ENCODE peak calls at places on chromosomes 4 and X, in four cellular contexts. H is left ventricle myocardium inferior; B is CD8-positive, alpha-beta memory T cell; J is H9. U is an unnamed sample.

GRCh38 chr4:112968456-112969159 is 80.8 kb upstream of the ANK2 start:
- DNase-seq in H (no peak), B (no peak), J (no peak), U (no peak)

GRCh38 chr4:112231779-112232713 is at the start of gene AP1AR:
- DNase-seq in H (peak; percentile 84), B (peak; percentile 80), J (peak; percentile 89), U (peak; percentile 37)

GRCh38 chr4:12588572-12588971 is 895.6 kb downstream of the RAB28 start:
- DNase-seq in H (no peak), B (no peak), J (no peak), U (no peak)

GRCh38 chrX:3518870-3519269 is 172.4 kb upstream of the MXRA5 start:
- DNase-seq in H (peak; percentile 15), B (no peak), J (peak; percentile 30), U (no peak)

GRCh38 chr4:183517781-183518180 is 12.9 kb downstream of the ING2 start:
- DNase-seq in H (no peak), B (no peak), J (no peak), U (no peak)

GRCh38 chr4:95850161-95850560 is 10.3 kb downstream of the PDHA2 start:
- DNase-seq in H (no peak), B (no peak), J (no peak), U (no peak)

GRCh38 chr4:121421594-121421993 is 40.8 kb upstream of the QRFPR start:
- DNase-seq in H (no peak), B (no peak), J (no peak), U (no peak)

GRCh38 chrX:20309796-20310195 is 43.1 kb upstream of the RPS6KA3 start:
- DNase-seq in H (no peak), B (no peak), J (no peak), U (no peak)

GRCh38 chrX:38929966-38930421 is 128.7 kb downstream of the MID1IP1 start:
- DNase-seq in H (no peak), B (no peak), J (no peak), U (no peak)

GRCh38 chrX:19799319-19800182 is 87.8 kb downstream of the SH3KBP1 start:
- DNase-seq in H (no peak), B (peak; percentile 63), J (no peak), U (no peak)

GRCh38 chrX:153878969-153879653 is 6.9 kb downstream of the L1CAM start:
- DNase-seq in H (no peak), B (no peak), J (peak; percentile 61), U (no peak)

GRCh38 chr4:77120888-77121508 is 36.0 kb upstream of the CCNG2 start:
- DNase-seq in H (no peak), B (no peak), J (peak; percentile 31), U (no peak)

GRCh38 chr4:53128959-53129358 is 236.9 kb downstream of the SCFD2 start:
- DNase-seq in H (peak; percentile 48), B (no peak), J (no peak), U (no peak)

GRCh38 chr4:88360791-88361190 is 17.9 kb upstream of the HERC6 start:
- DNase-seq in H (no peak), B (no peak), J (no peak), U (no peak)

GRCh38 chrX:38811515-38812239 is 10.4 kb downstream of the MID1IP1 start:
- DNase-seq in H (no peak), B (peak; percentile 42), J (no peak), U (no peak)

GRCh38 chr4:168484626-168485025 is 4.3 kb upstream of the DDX60L start:
- DNase-seq in H (no peak), B (no peak), J (no peak), U (no peak)

GRCh38 chrX:115952417-115953092 is 218.0 kb upstream of the AGTR2 start:
- DNase-seq in H (no peak), B (no peak), J (peak; percentile 42), U (no peak)
- H3K9me3 ChIP-seq in H (no peaks in the 10 kb centered on the region), B (no peaks in the 10 kb centered on the region), J (no peaks in the 10 kb centered on the region), U (no peaks in the 10 kb centered on the region)

DNA sequence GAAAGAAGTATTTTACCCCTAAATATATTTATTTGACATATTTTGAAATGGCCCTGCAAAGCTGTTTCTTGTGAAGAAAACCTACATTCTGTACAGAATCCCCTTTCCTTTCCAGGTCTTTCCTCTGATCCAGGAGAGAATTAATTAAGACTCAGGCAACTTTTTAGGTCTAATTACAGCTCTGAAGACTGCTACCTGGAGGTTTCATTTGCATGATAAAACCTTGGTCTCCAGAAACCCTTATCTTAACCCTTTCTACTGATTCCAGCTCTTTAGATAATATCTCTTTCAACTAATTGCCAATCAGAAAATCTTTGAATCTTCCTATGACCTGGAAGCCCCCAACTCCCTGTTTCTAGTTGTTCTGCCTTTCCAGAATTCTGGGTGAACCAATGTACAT is 224.0 kb downstream of the FAM47A start:
- DNase-seq in H (no peak), B (no peak), J (no peak), U (no peak)
- H3K4me1 ChIP-seq in H (no peaks in the 10 kb centered on the region), B (no peaks in the 10 kb centered on the region), J (no peaks in the 10 kb centered on the region), U (peaks cover 2% of the 10 kb centered on the region)

GRCh38 chr4:55071951-55072350 is 53.4 kb downstream of the KDR start:
- DNase-seq in H (no peak), B (no peak), J (no peak), U (no peak)

GRCh38 chr4:55075823-55076418 is 49.5 kb downstream of the KDR start:
- DNase-seq in H (no peak), B (no peak), J (no peak), U (no peak)

GRCh38 chr4:55077577-55077976 is 47.8 kb downstream of the KDR start:
- DNase-seq in H (no peak), B (no peak), J (no peak), U (no peak)

GRCh38 chr4:55074386-55074785 is 51.0 kb downstream of the KDR start:
- DNase-seq in H (no peak), B (no peak), J (no peak), U (no peak)

GRCh38 chr4:55075376-55075775 is 50.0 kb downstream of the KDR start:
- DNase-seq in H (no peak), B (no peak), J (no peak), U (no peak)
- H3K27ac ChIP-seq in H (no peak overlapping the region), B (no peak overlapping the region), J (no peak overlapping the region), U (no peak overlapping the region)

DNA sequence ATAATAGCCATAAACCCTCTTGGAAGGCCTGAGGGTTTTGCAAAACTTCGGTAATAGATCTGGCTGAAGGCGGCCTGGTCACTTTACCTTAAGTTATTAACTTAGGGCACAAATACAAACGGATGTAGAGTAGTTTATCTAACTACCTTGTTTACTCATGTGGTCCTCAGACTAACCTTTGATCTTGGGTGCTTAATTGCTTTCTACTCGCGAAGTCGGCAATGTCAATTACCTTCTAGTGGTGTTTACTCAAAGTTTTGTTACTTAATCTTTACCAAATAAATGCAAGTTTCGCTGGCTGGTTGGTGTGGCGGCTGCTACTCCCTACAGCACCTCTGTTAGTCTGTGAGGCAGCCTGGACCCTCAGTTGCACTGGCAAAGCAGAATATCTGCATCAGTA is 8.9 kb upstream of the ZNF141 start:
- DNase-seq in H (no peak), B (no peak), J (no peak), U (no peak)
- H3K9me3 ChIP-seq in H (peaks cover 17% of the 10 kb centered on the region), B (no peaks in the 10 kb centered on the region), J (no peaks in the 10 kb centered on the region), U (no peaks in the 10 kb centered on the region)

GRCh38 chrX:13283512-13283911 is 36.3 kb downstream of the ATXN3L start:
- DNase-seq in H (no peak), B (no peak), J (peak; percentile 64), U (no peak)
- H3K4me1 ChIP-seq in H (no peaks in the 10 kb centered on the region), B (no peaks in the 10 kb centered on the region), J (peaks cover 2% of the 10 kb centered on the region), U (no peaks in the 10 kb centered on the region)

DNA sequence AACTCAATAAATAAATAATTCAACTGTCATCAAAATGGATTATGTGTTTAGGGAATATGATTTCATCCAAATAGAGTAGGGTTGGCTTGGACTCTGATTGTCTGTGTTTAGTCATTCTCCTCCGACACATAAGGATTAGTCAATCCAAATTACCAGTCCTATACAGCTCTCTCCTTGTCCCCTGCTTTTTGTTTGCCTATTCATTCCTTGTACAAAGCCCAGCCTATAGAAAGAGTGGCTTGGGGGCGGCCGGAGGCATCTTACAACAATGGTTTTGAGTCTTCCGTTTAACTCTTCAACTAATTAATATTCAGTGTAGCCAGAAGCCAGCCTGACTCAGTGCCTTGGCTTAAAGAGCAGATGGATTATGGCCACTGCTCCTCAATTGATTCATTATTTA is 796.7 kb upstream of the POU3F4 start:
- DNase-seq in H (no peak), B (no peak), J (no peak), U (no peak)
- H3K27ac ChIP-seq in H (no peak overlapping the region), B (no peak overlapping the region), J (no peak overlapping the region), U (no peak overlapping the region)

DNA sequence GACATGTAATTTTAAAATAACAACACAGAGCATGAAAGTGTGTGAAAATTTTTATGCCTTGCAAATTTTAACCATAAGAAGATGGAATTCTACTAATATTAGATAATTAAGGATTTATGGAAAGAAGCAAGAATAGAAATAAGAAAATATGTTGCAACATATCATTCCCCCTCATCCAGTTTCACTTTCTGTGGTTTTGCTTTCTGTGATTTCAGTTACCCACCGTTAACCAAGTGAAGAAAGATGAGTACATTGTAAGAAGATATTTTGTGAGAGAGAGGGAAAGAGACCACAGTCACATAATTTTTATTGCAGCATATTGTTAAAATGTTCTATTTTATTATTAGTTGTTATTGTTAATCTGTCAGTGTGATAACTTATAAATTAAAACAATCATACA is 77.9 kb downstream of the ADAM29 start:
- DNase-seq in H (no peak), B (no peak), J (no peak), U (no peak)
- H3K9me3 ChIP-seq in H (peaks cover 15% of the 10 kb centered on the region), B (no peaks in the 10 kb centered on the region), J (no peaks in the 10 kb centered on the region), U (no peaks in the 10 kb centered on the region)

GRCh38 chr4:143381171-143382118 is 44.8 kb downstream of the GAB1 start:
- DNase-seq in H (peak; percentile 89), B (no peak), J (no peak), U (no peak)

GRCh38 chr4:143375326-143376073 is 38.8 kb downstream of the GAB1 start:
- DNase-seq in H (peak; percentile 30), B (no peak), J (peak; percentile 50), U (no peak)

GRCh38 chr4:143380651-143381050 is 44.0 kb downstream of the GAB1 start:
- DNase-seq in H (no peak), B (no peak), J (no peak), U (no peak)

GRCh38 chr4:143374771-143375170 is 38.1 kb downstream of the GAB1 start:
- DNase-seq in H (no peak), B (no peak), J (no peak), U (no peak)

DNA sequence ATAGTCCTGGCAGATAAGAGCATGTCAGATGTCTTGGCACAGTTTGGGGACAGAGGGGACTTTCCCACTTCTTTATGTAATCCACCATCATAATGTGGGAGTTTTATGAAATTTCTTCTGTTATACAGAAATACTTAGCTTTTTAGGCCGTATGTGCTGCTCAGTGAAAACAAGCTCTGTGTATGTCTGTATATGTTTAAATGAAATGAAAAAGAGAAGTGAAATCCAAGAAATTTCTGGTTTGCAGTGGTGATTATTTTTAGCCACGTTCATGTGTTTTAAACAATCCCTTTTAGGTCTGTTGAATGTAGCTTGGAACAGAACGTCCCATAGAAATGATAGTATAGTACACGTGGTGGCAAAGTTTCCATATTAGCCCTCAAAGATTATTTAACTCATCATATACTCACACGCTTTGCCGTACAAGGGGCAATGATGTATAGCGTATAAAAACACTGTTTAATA is 41.0 kb downstream of the GAB1 start:
- DNase-seq in H (no peak), B (no peak), J (no peak), U (no peak)
- H3K4me1 ChIP-seq in H (peaks cover 100% of the 10 kb centered on the region), B (no peaks in the 10 kb centered on the region), J (peaks cover 8% of the 10 kb centered on the region), U (peaks cover 6% of the 10 kb centered on the region)

GRCh38 chr4:40586034-40586433 is 43.6 kb downstream of the RBM47 start:
- DNase-seq in H (no peak), B (no peak), J (no peak), U (no peak)
- H3K27ac ChIP-seq in H (no peak overlapping the region), B (no peak overlapping the region), J (no peak overlapping the region), U (no peak overlapping the region)

U was measured in iPS DF 6.9.